ENCODE peak calls at places on chromosome 21, in eight cellular contexts. One of them, this sample, is unnamed.
A peak's percentile ranks its signal among the peaks of the same experiment; 100 is the strongest.

GRCh38 chr21:33976082-33976979 is 60.7 kb upstream of the ATP5PO start:
- DNase-seq in K562: peak; percentile 86
- DNase-seq in PC-9: peak; percentile 18
- DNase-seq in CD4-positive, alpha-beta memory T cell: peak; percentile 21
- DNase-seq in Panc1: peak; percentile 76
- DNase-seq in dorsolateral prefrontal cortex: no peak
- DNase-seq in breast epithelium: no peak
- DNase-seq in CD8-positive, alpha-beta memory T cell: peak; percentile 42
- DNase-seq in this sample: peak; percentile 67

GRCh38 chr21:35357041-35357780 is 308.1 kb upstream of the RUNX1 start:
- DNase-seq in dorsolateral prefrontal cortex: no peak
- DNase-seq in K562: no peak
- DNase-seq in breast epithelium: no peak
- DNase-seq in PC-9: peak; percentile 5
- DNase-seq in Panc1: no peak
- DNase-seq in CD8-positive, alpha-beta memory T cell: no peak
- DNase-seq in CD4-positive, alpha-beta memory T cell: no peak
- DNase-seq in this sample: no peak

GRCh38 chr21:44802396-44803153 is 955 bp upstream of the UBE2G2 start:
- DNase-seq in CD4-positive, alpha-beta memory T cell: no peak
- DNase-seq in CD8-positive, alpha-beta memory T cell: no peak
- DNase-seq in Panc1: no peak
- DNase-seq in K562: peak; percentile 73
- DNase-seq in breast epithelium: no peak
- DNase-seq in dorsolateral prefrontal cortex: no peak
- DNase-seq in PC-9: no peak
- DNase-seq in this sample: peak; percentile 12

GRCh38 chr21:42653492-42654061 is at the start of gene PDE9A:
- DNase-seq in CD4-positive, alpha-beta memory T cell: peak; percentile 39
- DNase-seq in dorsolateral prefrontal cortex: no peak
- DNase-seq in K562: peak; percentile 79
- DNase-seq in PC-9: peak; percentile 20
- DNase-seq in CD8-positive, alpha-beta memory T cell: no peak
- DNase-seq in breast epithelium: no peak
- DNase-seq in Panc1: no peak
- DNase-seq in this sample: peak; percentile 21

GRCh38 chr21:36465481-36465880 is 14.4 kb downstream of the CLDN14 start:
- DNase-seq in breast epithelium: no peak
- DNase-seq in CD4-positive, alpha-beta memory T cell: no peak
- DNase-seq in K562: no peak
- DNase-seq in dorsolateral prefrontal cortex: no peak
- DNase-seq in CD8-positive, alpha-beta memory T cell: no peak
- DNase-seq in Panc1: no peak
- DNase-seq in PC-9: no peak
- DNase-seq in this sample: no peak

GRCh38 chr21:46183910-46184624 is at the start of gene SPATC1L:
- DNase-seq in Panc1: no peak
- DNase-seq in PC-9: no peak
- DNase-seq in breast epithelium: peak; percentile 76
- DNase-seq in dorsolateral prefrontal cortex: peak; percentile 52
- DNase-seq in CD4-positive, alpha-beta memory T cell: no peak
- DNase-seq in K562: peak; percentile 71
- DNase-seq in CD8-positive, alpha-beta memory T cell: no peak
- DNase-seq in this sample: no peak

GRCh38 chr21:42038826-42039425 is 28.8 kb upstream of the ZBTB21 start:
- DNase-seq in PC-9: no peak
- DNase-seq in Panc1: no peak
- DNase-seq in K562: no peak
- DNase-seq in breast epithelium: no peak
- DNase-seq in CD4-positive, alpha-beta memory T cell: no peak
- DNase-seq in CD8-positive, alpha-beta memory T cell: no peak
- DNase-seq in dorsolateral prefrontal cortex: no peak
- DNase-seq in this sample: no peak

GRCh38 chr21:44526096-44526997 is 13.6 kb downstream of the KRTAP10-1 start:
- DNase-seq in breast epithelium: no peak
- DNase-seq in K562: no peak
- DNase-seq in Panc1: no peak
- DNase-seq in dorsolateral prefrontal cortex: no peak
- DNase-seq in CD4-positive, alpha-beta memory T cell: no peak
- DNase-seq in CD8-positive, alpha-beta memory T cell: no peak
- DNase-seq in PC-9: no peak
- DNase-seq in this sample: no peak

GRCh38 chr21:46434322-46434958 is 24.3 kb upstream of the DIP2A start:
- DNase-seq in dorsolateral prefrontal cortex: no peak
- DNase-seq in CD8-positive, alpha-beta memory T cell: no peak
- DNase-seq in PC-9: no peak
- DNase-seq in CD4-positive, alpha-beta memory T cell: no peak
- DNase-seq in Panc1: no peak
- DNase-seq in K562: no peak
- DNase-seq in breast epithelium: no peak
- DNase-seq in this sample: no peak

GRCh38 chr21:41460578-41461527 is 34.8 kb downstream of the MX1 start:
- DNase-seq in breast epithelium: peak; percentile 69
- DNase-seq in dorsolateral prefrontal cortex: peak; percentile 14
- DNase-seq in PC-9: peak; percentile 56
- DNase-seq in CD8-positive, alpha-beta memory T cell: peak; percentile 24
- DNase-seq in Panc1: peak; percentile 33
- DNase-seq in K562: peak; percentile 58
- DNase-seq in CD4-positive, alpha-beta memory T cell: peak; percentile 37
- DNase-seq in this sample: peak; percentile 65

GRCh38 chr21:45097827-45098387 is 23.5 kb downstream of the ADARB1 start:
- DNase-seq in K562: no peak
- DNase-seq in dorsolateral prefrontal cortex: no peak
- DNase-seq in breast epithelium: no peak
- DNase-seq in Panc1: no peak
- DNase-seq in CD4-positive, alpha-beta memory T cell: no peak
- DNase-seq in CD8-positive, alpha-beta memory T cell: no peak
- DNase-seq in PC-9: no peak
- DNase-seq in this sample: no peak

GRCh38 chr21:31117046-31117916 is 79.0 kb upstream of the KRTAP19-8 start:
- DNase-seq in K562: no peak
- DNase-seq in breast epithelium: no peak
- DNase-seq in CD4-positive, alpha-beta memory T cell: no peak
- DNase-seq in PC-9: peak; percentile 28
- DNase-seq in dorsolateral prefrontal cortex: no peak
- DNase-seq in CD8-positive, alpha-beta memory T cell: no peak
- DNase-seq in Panc1: peak; percentile 7
- DNase-seq in this sample: no peak

GRCh38 chr21:15289896-15290841 is 225.4 kb upstream of the NRIP1 start:
- DNase-seq in PC-9: no peak
- DNase-seq in dorsolateral prefrontal cortex: no peak
- DNase-seq in CD8-positive, alpha-beta memory T cell: no peak
- DNase-seq in CD4-positive, alpha-beta memory T cell: no peak
- DNase-seq in Panc1: no peak
- DNase-seq in breast epithelium: no peak
- DNase-seq in K562: peak; percentile 39
- DNase-seq in this sample: no peak

GRCh38 chr21:34187935-34188334 is 114.6 kb downstream of the MRPS6 start:
- DNase-seq in K562: no peak
- DNase-seq in dorsolateral prefrontal cortex: no peak
- DNase-seq in CD4-positive, alpha-beta memory T cell: no peak
- DNase-seq in Panc1: no peak
- DNase-seq in CD8-positive, alpha-beta memory T cell: no peak
- DNase-seq in breast epithelium: peak; percentile 49
- DNase-seq in PC-9: no peak
- DNase-seq in this sample: no peak

GRCh38 chr21:23014021-23014420 is 2015.8 kb downstream of the NCAM2 start:
- DNase-seq in dorsolateral prefrontal cortex: no peak
- DNase-seq in CD8-positive, alpha-beta memory T cell: no peak
- DNase-seq in K562: no peak
- DNase-seq in CD4-positive, alpha-beta memory T cell: no peak
- DNase-seq in PC-9: no peak
- DNase-seq in Panc1: no peak
- DNase-seq in breast epithelium: no peak
- DNase-seq in this sample: no peak

GRCh38 chr21:34877485-34878128 is 171.5 kb downstream of the RUNX1 start:
- DNase-seq in K562: no peak
- DNase-seq in dorsolateral prefrontal cortex: no peak
- DNase-seq in CD8-positive, alpha-beta memory T cell: no peak
- DNase-seq in PC-9: peak; percentile 82
- DNase-seq in Panc1: no peak
- DNase-seq in CD4-positive, alpha-beta memory T cell: no peak
- DNase-seq in breast epithelium: peak; percentile 86
- DNase-seq in this sample: no peak

GRCh38 chr21:34836103-34836932 is 167.5 kb downstream of the CLIC6 start:
- DNase-seq in CD8-positive, alpha-beta memory T cell: no peak
- DNase-seq in PC-9: peak; percentile 83
- DNase-seq in Panc1: peak; percentile 71
- DNase-seq in breast epithelium: peak; percentile 76
- DNase-seq in K562: no peak
- DNase-seq in CD4-positive, alpha-beta memory T cell: no peak
- DNase-seq in dorsolateral prefrontal cortex: no peak
- DNase-seq in this sample: peak; percentile 60

GRCh38 chr21:41663805-41664788 is 102.8 kb downstream of the RIPK4 start:
- DNase-seq in K562: no peak
- DNase-seq in dorsolateral prefrontal cortex: no peak
- DNase-seq in CD8-positive, alpha-beta memory T cell: no peak
- DNase-seq in CD4-positive, alpha-beta memory T cell: no peak
- DNase-seq in PC-9: no peak
- DNase-seq in breast epithelium: no peak
- DNase-seq in Panc1: no peak
- DNase-seq in this sample: peak; percentile 65

DNA sequence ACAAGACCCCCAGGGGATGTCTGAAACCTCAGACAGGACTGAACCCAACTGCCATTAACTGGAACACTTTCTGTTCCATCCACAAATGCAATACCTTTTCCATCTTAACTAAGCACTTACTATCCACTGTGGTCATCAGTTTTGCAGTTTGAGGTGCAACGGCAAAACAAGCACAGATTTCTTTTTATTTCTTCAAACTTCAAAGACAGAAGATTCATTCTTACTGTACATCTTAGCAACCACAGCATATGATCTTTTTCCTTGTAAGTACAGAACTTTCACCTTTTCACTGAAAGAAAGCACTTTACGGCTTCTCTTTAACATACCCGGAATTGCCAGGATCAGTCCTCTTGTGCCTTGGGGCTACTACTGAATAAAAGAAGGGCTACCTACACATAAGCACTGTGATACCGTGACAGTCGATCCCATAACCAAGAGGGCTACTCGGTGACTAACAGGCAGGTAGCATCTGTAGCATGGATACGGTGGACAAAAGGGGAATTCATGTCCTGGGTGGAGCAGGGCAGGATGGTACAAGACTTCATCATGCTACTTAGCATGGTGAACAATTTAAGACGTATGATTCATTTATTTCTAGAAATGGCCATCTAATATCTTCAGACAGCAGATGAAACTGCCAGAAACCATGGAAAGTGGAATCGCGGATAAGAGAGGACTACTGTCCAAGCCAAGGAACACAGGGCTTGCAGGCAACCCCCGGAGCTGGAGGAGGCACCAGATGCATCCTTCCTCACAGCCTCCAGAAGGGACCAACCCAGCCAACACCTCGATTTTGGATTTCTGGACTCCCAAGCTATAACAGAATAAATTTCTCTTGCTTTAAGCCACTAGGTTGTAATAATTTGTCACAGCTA is 18.4 kb downstream of the ERG start:
- DNase-seq in CD8-positive, alpha-beta memory T cell: no peak
- DNase-seq in Panc1: no peak
- DNase-seq in breast epithelium: no peak
- DNase-seq in CD4-positive, alpha-beta memory T cell: no peak
- DNase-seq in PC-9: no peak
- DNase-seq in K562: no peak
- DNase-seq in dorsolateral prefrontal cortex: no peak
- DNase-seq in this sample: no peak
- H3K27ac ChIP-seq in CD8-positive, alpha-beta memory T cell: no peak overlapping the region
- H3K27ac ChIP-seq in Panc1: no peak overlapping the region
- H3K27ac ChIP-seq in breast epithelium: no peak overlapping the region
- H3K27ac ChIP-seq in CD4-positive, alpha-beta memory T cell: no peak overlapping the region
- H3K27ac ChIP-seq in PC-9: no peak overlapping the region
- H3K27ac ChIP-seq in K562: no peak overlapping the region
- H3K27ac ChIP-seq in dorsolateral prefrontal cortex: no peak overlapping the region
- H3K27ac ChIP-seq in this sample: no peak overlapping the region

GRCh38 chr21:28971171-28971570 is 21.5 kb downstream of the LTN1 start:
- DNase-seq in dorsolateral prefrontal cortex: no peak
- DNase-seq in Panc1: no peak
- DNase-seq in PC-9: no peak
- DNase-seq in CD4-positive, alpha-beta memory T cell: no peak
- DNase-seq in breast epithelium: no peak
- DNase-seq in K562: no peak
- DNase-seq in CD8-positive, alpha-beta memory T cell: no peak
- DNase-seq in this sample: no peak

GRCh38 chr21:28975401-28975800 is 17.3 kb downstream of the LTN1 start:
- DNase-seq in K562: no peak
- DNase-seq in CD4-positive, alpha-beta memory T cell: no peak
- DNase-seq in breast epithelium: no peak
- DNase-seq in CD8-positive, alpha-beta memory T cell: no peak
- DNase-seq in PC-9: no peak
- DNase-seq in dorsolateral prefrontal cortex: no peak
- DNase-seq in Panc1: no peak
- DNase-seq in this sample: no peak

GRCh38 chr21:28974531-28975227 is 18.0 kb downstream of the LTN1 start:
- DNase-seq in K562: no peak
- DNase-seq in breast epithelium: no peak
- DNase-seq in CD8-positive, alpha-beta memory T cell: no peak
- DNase-seq in PC-9: no peak
- DNase-seq in CD4-positive, alpha-beta memory T cell: no peak
- DNase-seq in Panc1: no peak
- DNase-seq in dorsolateral prefrontal cortex: no peak
- DNase-seq in this sample: no peak

GRCh38 chr21:28972398-28972797 is 20.3 kb downstream of the LTN1 start:
- DNase-seq in PC-9: no peak
- DNase-seq in breast epithelium: no peak
- DNase-seq in K562: no peak
- DNase-seq in CD4-positive, alpha-beta memory T cell: no peak
- DNase-seq in CD8-positive, alpha-beta memory T cell: no peak
- DNase-seq in dorsolateral prefrontal cortex: no peak
- DNase-seq in Panc1: no peak
- DNase-seq in this sample: no peak
- H3K27ac ChIP-seq in PC-9: no peak overlapping the region
- H3K27ac ChIP-seq in breast epithelium: no peak overlapping the region
- H3K27ac ChIP-seq in K562: no peak overlapping the region
- H3K27ac ChIP-seq in CD4-positive, alpha-beta memory T cell: no peak overlapping the region
- H3K27ac ChIP-seq in CD8-positive, alpha-beta memory T cell: no peak overlapping the region
- H3K27ac ChIP-seq in dorsolateral prefrontal cortex: no peak overlapping the region
- H3K27ac ChIP-seq in Panc1: no peak overlapping the region
- H3K27ac ChIP-seq in this sample: no peak overlapping the region

DNA sequence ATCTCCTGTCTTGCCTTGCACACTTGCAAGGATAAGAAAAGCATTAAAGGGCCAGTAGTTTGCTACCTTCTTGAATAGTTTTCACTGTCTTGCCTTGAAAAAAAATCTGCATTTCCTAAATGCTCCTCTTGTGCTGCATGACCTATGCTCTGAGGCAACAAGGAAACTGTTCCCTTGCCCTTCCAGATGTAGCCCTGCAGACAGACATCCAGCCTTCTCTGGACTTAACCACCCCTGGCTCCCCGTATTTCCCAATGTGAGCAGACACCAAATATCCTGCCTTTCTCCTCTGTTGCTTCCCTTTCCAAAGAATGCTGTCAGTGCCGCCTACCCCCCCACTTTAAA is 177.6 kb downstream of the GABPA start:
- DNase-seq in CD8-positive, alpha-beta memory T cell: no peak
- DNase-seq in PC-9: no peak
- DNase-seq in K562: no peak
- DNase-seq in breast epithelium: no peak
- DNase-seq in CD4-positive, alpha-beta memory T cell: no peak
- DNase-seq in Panc1: no peak
- DNase-seq in dorsolateral prefrontal cortex: no peak
- DNase-seq in this sample: no peak
- H3K27ac ChIP-seq in CD8-positive, alpha-beta memory T cell: no peak overlapping the region
- H3K27ac ChIP-seq in PC-9: no peak overlapping the region
- H3K27ac ChIP-seq in K562: no peak overlapping the region
- H3K27ac ChIP-seq in breast epithelium: no peak overlapping the region
- H3K27ac ChIP-seq in CD4-positive, alpha-beta memory T cell: no peak overlapping the region
- H3K27ac ChIP-seq in Panc1: peak overlapping the region; percentile 29
- H3K27ac ChIP-seq in dorsolateral prefrontal cortex: peak overlapping the region; percentile 82
- H3K27ac ChIP-seq in this sample: no peak overlapping the region

GRCh38 chr21:26939532-26940181 is 27.2 kb downstream of the ADAMTS5 start:
- DNase-seq in K562: no peak
- DNase-seq in breast epithelium: no peak
- DNase-seq in dorsolateral prefrontal cortex: no peak
- DNase-seq in Panc1: no peak
- DNase-seq in PC-9: no peak
- DNase-seq in CD8-positive, alpha-beta memory T cell: no peak
- DNase-seq in CD4-positive, alpha-beta memory T cell: no peak
- DNase-seq in this sample: no peak
- H3K27ac ChIP-seq in K562: no peak overlapping the region
- H3K27ac ChIP-seq in breast epithelium: no peak overlapping the region
- H3K27ac ChIP-seq in dorsolateral prefrontal cortex: no peak overlapping the region
- H3K27ac ChIP-seq in Panc1: no peak overlapping the region
- H3K27ac ChIP-seq in PC-9: no peak overlapping the region
- H3K27ac ChIP-seq in CD8-positive, alpha-beta memory T cell: no peak overlapping the region
- H3K27ac ChIP-seq in CD4-positive, alpha-beta memory T cell: no peak overlapping the region
- H3K27ac ChIP-seq in this sample: no peak overlapping the region

This sample was measured in A549.